ENCODE peak calls at places on chromosomes 2 and 18, in five cellular contexts. L is dorsolateral prefrontal cortex; N is tibial nerve; A is chondrocyte; F is CD8-positive, alpha-beta T cell. E is an unnamed sample.

GRCh38 chr2:199596549-199596948 is 138.8 kb upstream of the SATB2 start:
- DNase-seq in F (no peak), L (no peak), N (no peak), A (no peak), E (no peak)

GRCh38 chr2:160407393-160408204 is 86.0 kb downstream of the RBMS1 start:
- DNase-seq in L (peak; percentile 54), F (peak; percentile 54), N (no peak), A (no peak), E (no peak)

GRCh38 chr2:237435844-237436590 is 22.1 kb upstream of the COL6A3 start:
- DNase-seq in L (no peak), F (no peak), A (no peak), N (no peak), E (no peak)

GRCh38 chr2:23988371-23988770 is 21.5 kb upstream of the MFSD2B start:
- DNase-seq in N (no peak), A (no peak), L (no peak), F (no peak), E (no peak)

GRCh38 chr2:136086253-136087016 is 31.5 kb downstream of the CXCR4 start:
- DNase-seq in F (no peak), L (no peak), N (no peak), A (no peak), E (no peak)

GRCh38 chr2:57864926-57865325 is 181.7 kb upstream of the VRK2 start:
- DNase-seq in L (no peak), N (no peak), A (no peak), F (no peak), E (no peak)

GRCh38 chr2:205012961-205013360 is 467.7 kb downstream of the PARD3B start:
- DNase-seq in A (no peak), L (no peak), F (no peak), N (no peak), E (no peak)

GRCh38 chr2:11097038-11097720 is 58.1 kb upstream of the SLC66A3 start:
- DNase-seq in N (no peak), L (no peak), A (no peak), F (no peak), E (no peak)

GRCh38 chr2:157691695-157692094 is 63.0 kb upstream of the ACVR1C start:
- DNase-seq in L (no peak), F (no peak), A (no peak), N (no peak), E (no peak)

GRCh38 chr18:62486290-62486964 is 36.4 kb upstream of the ZCCHC2 start:
- DNase-seq in A (no peak), L (no peak), F (no peak), N (no peak), E (no peak)

GRCh38 chr2:240930631-240931318 is 24.6 kb downstream of the CROCC2 start:
- DNase-seq in N (peak; percentile 9), A (peak; percentile 79), L (no peak), F (no peak), E (no peak)

GRCh38 chr2:23418490-23418911 is 33.5 kb downstream of the KLHL29 start:
- DNase-seq in F (no peak), A (no peak), L (no peak), N (no peak), E (no peak)

GRCh38 chr2:223648755-223649154 is 46.6 kb upstream of the SCG2 start:
- DNase-seq in A (no peak), N (no peak), L (no peak), F (no peak), E (no peak)

GRCh38 chr2:65799455-65799854 is 367.1 kb upstream of the SPRED2 start:
- DNase-seq in F (no peak), N (no peak), L (no peak), A (no peak), E (no peak)

GRCh38 chr2:65796259-65796658 is 363.9 kb upstream of the SPRED2 start:
- DNase-seq in F (no peak), L (no peak), A (no peak), N (no peak), E (no peak)

GRCh38 chr2:65804777-65805176 is 372.4 kb upstream of the SPRED2 start:
- DNase-seq in L (no peak), A (no peak), N (no peak), F (no peak), E (no peak)

GRCh38 chr2:65802298-65802942 is 370.0 kb upstream of the SPRED2 start:
- DNase-seq in A (no peak), F (no peak), L (no peak), N (no peak), E (no peak)

DNA sequence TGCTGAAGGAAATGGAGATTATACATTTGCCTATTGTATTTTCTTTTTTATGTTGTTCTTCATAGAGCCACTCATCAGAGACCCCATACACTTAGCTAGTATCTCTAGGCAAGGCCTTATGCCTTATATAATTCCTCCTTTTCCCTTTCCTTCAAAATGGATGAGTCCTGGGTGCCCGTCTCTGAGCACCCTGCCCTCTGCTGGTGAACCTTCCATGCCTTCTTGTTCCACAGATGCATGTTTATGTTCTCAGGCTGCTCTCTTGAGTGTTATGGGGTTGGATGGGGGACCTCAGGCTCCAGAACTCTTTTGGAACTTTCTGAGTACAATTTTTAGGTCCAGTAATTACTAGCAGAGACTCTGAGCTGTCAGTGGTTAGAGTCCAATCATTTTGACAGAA is 368.6 kb upstream of the SPRED2 start:
- DNase-seq in F (no peak), A (no peak), N (no peak), L (no peak), E (no peak)
- TF ChIP-seq CTCF in F (no peak), A (peak; percentile 55), N (no peak), L (no peak), E (peak; percentile 36)

GRCh38 chr2:134258684-134259408 is 5.0 kb downstream of the MGAT5 start:
- DNase-seq in F (peak; percentile 76), L (peak; percentile 74), N (no peak), A (no peak), E (no peak)
- TF ChIP-seq CTCF in F (no peak), L (peak; percentile 32), N (no peak), A (no peak), E (no peak)

GRCh38 chr2:129936334-129936934 is 43.0 kb upstream of the RAB6C start:
- DNase-seq in A (no peak), N (no peak), L (no peak), F (no peak), E (no peak)
- TF ChIP-seq CTCF in A (peak; percentile 83), N (no peak), L (peak; percentile 68), F (no peak), E (no peak)

DNA sequence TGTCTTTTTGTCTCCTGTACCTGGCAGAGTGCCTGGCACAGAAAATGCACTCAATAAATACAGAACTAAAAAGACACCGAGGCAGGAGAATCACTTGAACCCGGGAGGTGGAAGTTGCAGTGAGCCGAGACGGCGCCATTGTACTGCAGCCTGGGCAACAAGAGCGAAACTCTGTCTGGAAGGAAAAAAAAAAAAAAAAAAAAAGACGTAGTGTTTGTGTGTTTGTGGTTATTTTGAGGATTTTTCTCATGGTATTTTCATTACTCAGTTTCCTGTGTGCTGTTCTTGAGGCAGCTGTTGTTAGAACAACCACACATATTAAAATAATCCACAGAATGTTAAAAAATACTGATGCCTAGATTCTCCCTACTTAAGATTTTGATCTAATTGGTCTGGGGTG is 519.2 kb upstream of the SPHKAP start:
- DNase-seq in N (no peak), L (no peak), A (no peak), F (no peak), E (no peak)
- TF ChIP-seq CTCF in N (no peak), L (no peak), A (no peak), F (no peak), E (no peak)

GRCh38 chr2:46937457-46937856 is 21.9 kb upstream of the MCFD2 start:
- DNase-seq in F (no peak), A (no peak), N (no peak), L (no peak), E (no peak)
- TF ChIP-seq CTCF in F (peak; percentile 55), A (peak; percentile 76), N (no peak), L (peak; percentile 40), E (no peak)

GRCh38 chr2:211144078-211144477 is 587.7 kb downstream of the CPS1 start:
- DNase-seq in A (no peak), F (no peak), N (no peak), L (no peak), E (no peak)
- TF ChIP-seq CTCF in A (no peak), F (no peak), N (no peak), L (no peak), E (no peak)

DNA sequence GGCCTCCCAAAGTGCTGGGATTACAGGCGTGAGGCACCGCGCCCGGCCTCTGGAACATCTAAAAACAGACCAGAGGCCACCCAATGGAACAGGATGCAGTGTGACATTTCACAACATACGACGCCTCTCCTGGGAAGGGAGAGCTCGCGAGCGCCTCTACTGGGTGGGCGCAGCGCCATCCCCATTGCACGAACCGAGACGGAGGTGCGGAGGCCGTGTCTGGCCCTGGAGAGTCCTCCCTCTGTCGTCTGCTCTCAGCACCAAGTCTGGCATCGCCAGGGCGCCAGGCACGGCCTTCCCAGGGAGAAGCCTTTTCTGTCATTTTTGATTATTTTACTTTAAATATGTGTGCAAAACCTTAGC is 9.4 kb upstream of the GBX2 start:
- DNase-seq in A (no peak), N (no peak), L (no peak), F (no peak), E (no peak)
- TF ChIP-seq CTCF in A (no peak), N (no peak), L (no peak), F (no peak), E (peak; percentile 50)